ENCODE peak calls at places on chromosomes 12 and 14, in seven cellular contexts. One of them, this sample, is unnamed.

GRCh38 chr12:119274636-119275065 is 59.9 kb upstream of the CCDC60 start:
- DNase-seq in AG09319: no peak
- DNase-seq in CD8-positive, alpha-beta T cell: no peak
- DNase-seq in fibroblast of mammary gland: no peak
- DNase-seq in fibroblast of villous mesenchyme: no peak
- DNase-seq in dorsolateral prefrontal cortex: no peak
- DNase-seq in foreskin fibroblast: no peak
- DNase-seq in this sample: no peak

GRCh38 chr14:64463198-64463597 is 2.1 kb upstream of the AKAP5 start:
- DNase-seq in AG09319: no peak
- DNase-seq in CD8-positive, alpha-beta T cell: no peak
- DNase-seq in fibroblast of mammary gland: no peak
- DNase-seq in fibroblast of villous mesenchyme: no peak
- DNase-seq in dorsolateral prefrontal cortex: no peak
- DNase-seq in foreskin fibroblast: no peak
- DNase-seq in this sample: no peak

GRCh38 chr12:131916306-131917138 is 12.6 kb upstream of the PUS1 start:
- DNase-seq in AG09319: no peak
- DNase-seq in CD8-positive, alpha-beta T cell: no peak
- DNase-seq in fibroblast of mammary gland: no peak
- DNase-seq in fibroblast of villous mesenchyme: no peak
- DNase-seq in dorsolateral prefrontal cortex: no peak
- DNase-seq in foreskin fibroblast: no peak
- DNase-seq in this sample: no peak

GRCh38 chr14:101925152-101925551 is 39.2 kb upstream of the DYNC1H1 start:
- DNase-seq in AG09319: no peak
- DNase-seq in CD8-positive, alpha-beta T cell: no peak
- DNase-seq in fibroblast of mammary gland: no peak
- DNase-seq in fibroblast of villous mesenchyme: no peak
- DNase-seq in dorsolateral prefrontal cortex: no peak
- DNase-seq in foreskin fibroblast: no peak
- DNase-seq in this sample: no peak

GRCh38 chr12:67002711-67003110 is 266.4 kb upstream of the CAND1 start:
- DNase-seq in AG09319: no peak
- DNase-seq in CD8-positive, alpha-beta T cell: no peak
- DNase-seq in fibroblast of mammary gland: no peak
- DNase-seq in fibroblast of villous mesenchyme: no peak
- DNase-seq in dorsolateral prefrontal cortex: no peak
- DNase-seq in foreskin fibroblast: no peak
- DNase-seq in this sample: no peak

GRCh38 chr12:124428136-124428791 is 133.4 kb downstream of the RFLNA start:
- DNase-seq in AG09319: no peak
- DNase-seq in CD8-positive, alpha-beta T cell: no peak
- DNase-seq in fibroblast of mammary gland: peak
- DNase-seq in fibroblast of villous mesenchyme: peak
- DNase-seq in dorsolateral prefrontal cortex: no peak
- DNase-seq in foreskin fibroblast: peak
- DNase-seq in this sample: peak

GRCh38 chr14:92613008-92613658 is 99.6 kb downstream of the RIN3 start:
- DNase-seq in AG09319: no peak
- DNase-seq in CD8-positive, alpha-beta T cell: peak
- DNase-seq in fibroblast of mammary gland: no peak
- DNase-seq in fibroblast of villous mesenchyme: peak
- DNase-seq in dorsolateral prefrontal cortex: no peak
- DNase-seq in foreskin fibroblast: no peak
- DNase-seq in this sample: peak

GRCh38 chr14:81400852-81401251 is 728 bp upstream of the STON2 start:
- DNase-seq in AG09319: peak
- DNase-seq in CD8-positive, alpha-beta T cell: no peak
- DNase-seq in fibroblast of mammary gland: peak
- DNase-seq in fibroblast of villous mesenchyme: peak
- DNase-seq in dorsolateral prefrontal cortex: no peak
- DNase-seq in foreskin fibroblast: peak
- DNase-seq in this sample: peak

GRCh38 chr12:46264057-46264456 is 4.8 kb downstream of the SLC38A1 start:
- DNase-seq in AG09319: no peak
- DNase-seq in CD8-positive, alpha-beta T cell: no peak
- DNase-seq in fibroblast of mammary gland: peak
- DNase-seq in fibroblast of villous mesenchyme: no peak
- DNase-seq in dorsolateral prefrontal cortex: no peak
- DNase-seq in foreskin fibroblast: no peak
- DNase-seq in this sample: peak

GRCh38 chr12:57401165-57401564 is 29.7 kb downstream of the R3HDM2 start:
- DNase-seq in AG09319: no peak
- DNase-seq in CD8-positive, alpha-beta T cell: no peak
- DNase-seq in fibroblast of mammary gland: no peak
- DNase-seq in fibroblast of villous mesenchyme: no peak
- DNase-seq in dorsolateral prefrontal cortex: no peak
- DNase-seq in foreskin fibroblast: no peak
- DNase-seq in this sample: no peak

GRCh38 chr14:69499436-69499835 is 14.9 kb downstream of the PLEKHD1 start:
- DNase-seq in AG09319: no peak
- DNase-seq in CD8-positive, alpha-beta T cell: no peak
- DNase-seq in fibroblast of mammary gland: no peak
- DNase-seq in fibroblast of villous mesenchyme: no peak
- DNase-seq in dorsolateral prefrontal cortex: no peak
- DNase-seq in foreskin fibroblast: no peak
- DNase-seq in this sample: no peak

GRCh38 chr12:68733661-68734071 is 12.3 kb upstream of the SLC35E3 start:
- DNase-seq in AG09319: peak
- DNase-seq in CD8-positive, alpha-beta T cell: no peak
- DNase-seq in fibroblast of mammary gland: peak
- DNase-seq in fibroblast of villous mesenchyme: peak
- DNase-seq in dorsolateral prefrontal cortex: no peak
- DNase-seq in foreskin fibroblast: peak
- DNase-seq in this sample: peak

GRCh38 chr14:64581817-64582216 is 32.1 kb downstream of the PPP1R36 start:
- DNase-seq in AG09319: no peak
- DNase-seq in CD8-positive, alpha-beta T cell: no peak
- DNase-seq in fibroblast of mammary gland: no peak
- DNase-seq in fibroblast of villous mesenchyme: no peak
- DNase-seq in dorsolateral prefrontal cortex: no peak
- DNase-seq in foreskin fibroblast: no peak
- DNase-seq in this sample: no peak

GRCh38 chr14:50381823-50382287 is 14.8 kb downstream of the CDKL1 start:
- DNase-seq in AG09319: no peak
- DNase-seq in CD8-positive, alpha-beta T cell: no peak
- DNase-seq in fibroblast of mammary gland: no peak
- DNase-seq in fibroblast of villous mesenchyme: no peak
- DNase-seq in dorsolateral prefrontal cortex: no peak
- DNase-seq in foreskin fibroblast: no peak
- DNase-seq in this sample: no peak

GRCh38 chr14:29896354-29896768 is 31.3 kb downstream of the PRKD1 start:
- DNase-seq in AG09319: no peak
- DNase-seq in CD8-positive, alpha-beta T cell: no peak
- DNase-seq in fibroblast of mammary gland: no peak
- DNase-seq in fibroblast of villous mesenchyme: no peak
- DNase-seq in dorsolateral prefrontal cortex: no peak
- DNase-seq in foreskin fibroblast: no peak
- DNase-seq in this sample: no peak

GRCh38 chr12:52151153-52151858 is 40.5 kb downstream of the KRT80 start:
- DNase-seq in AG09319: no peak
- DNase-seq in CD8-positive, alpha-beta T cell: no peak
- DNase-seq in fibroblast of mammary gland: no peak
- DNase-seq in fibroblast of villous mesenchyme: no peak
- DNase-seq in dorsolateral prefrontal cortex: no peak
- DNase-seq in foreskin fibroblast: no peak
- DNase-seq in this sample: no peak

GRCh38 chr12:122846622-122847515 is 11.6 kb downstream of the HIP1R start:
- DNase-seq in AG09319: no peak
- DNase-seq in CD8-positive, alpha-beta T cell: no peak
- DNase-seq in fibroblast of mammary gland: no peak
- DNase-seq in fibroblast of villous mesenchyme: no peak
- DNase-seq in dorsolateral prefrontal cortex: no peak
- DNase-seq in foreskin fibroblast: no peak
- DNase-seq in this sample: no peak

GRCh38 chr14:75822522-75823288 is 159.1 kb downstream of the TGFB3 start:
- DNase-seq in AG09319: no peak
- DNase-seq in CD8-positive, alpha-beta T cell: no peak
- DNase-seq in fibroblast of mammary gland: peak
- DNase-seq in fibroblast of villous mesenchyme: peak
- DNase-seq in dorsolateral prefrontal cortex: no peak
- DNase-seq in foreskin fibroblast: peak
- DNase-seq in this sample: peak

GRCh38 chr12:6425588-6426531 is 18.9 kb upstream of the CD27 start:
- DNase-seq in AG09319: no peak
- DNase-seq in CD8-positive, alpha-beta T cell: no peak
- DNase-seq in fibroblast of mammary gland: peak
- DNase-seq in fibroblast of villous mesenchyme: no peak
- DNase-seq in dorsolateral prefrontal cortex: peak
- DNase-seq in foreskin fibroblast: no peak
- DNase-seq in this sample: no peak

GRCh38 chr14:100649173-100649519 is 61.9 kb upstream of the BEGAIN start:
- DNase-seq in AG09319: no peak
- DNase-seq in CD8-positive, alpha-beta T cell: no peak
- DNase-seq in fibroblast of mammary gland: peak
- DNase-seq in fibroblast of villous mesenchyme: peak
- DNase-seq in dorsolateral prefrontal cortex: no peak
- DNase-seq in foreskin fibroblast: peak
- DNase-seq in this sample: peak

GRCh38 chr14:68695326-68695768 is 97.5 kb downstream of the ZFP36L1 start:
- DNase-seq in AG09319: peak
- DNase-seq in CD8-positive, alpha-beta T cell: no peak
- DNase-seq in fibroblast of mammary gland: peak
- DNase-seq in fibroblast of villous mesenchyme: peak
- DNase-seq in dorsolateral prefrontal cortex: no peak
- DNase-seq in foreskin fibroblast: peak
- DNase-seq in this sample: peak

GRCh38 chr14:106802413-106803364 is 1276.3 kb downstream of the TMEM121 start:
- DNase-seq in AG09319: no peak
- DNase-seq in CD8-positive, alpha-beta T cell: no peak
- DNase-seq in fibroblast of mammary gland: no peak
- DNase-seq in fibroblast of villous mesenchyme: no peak
- DNase-seq in dorsolateral prefrontal cortex: no peak
- DNase-seq in foreskin fibroblast: no peak
- DNase-seq in this sample: no peak

GRCh38 chr12:85468356-85469157 is 188.5 kb downstream of the ALX1 start:
- DNase-seq in AG09319: peak
- DNase-seq in CD8-positive, alpha-beta T cell: no peak
- DNase-seq in fibroblast of mammary gland: peak
- DNase-seq in fibroblast of villous mesenchyme: peak
- DNase-seq in dorsolateral prefrontal cortex: no peak
- DNase-seq in foreskin fibroblast: peak
- DNase-seq in this sample: peak

GRCh38 chr12:45726594-45727300 is 2.8 kb upstream of the ARID2 start:
- DNase-seq in AG09319: no peak
- DNase-seq in CD8-positive, alpha-beta T cell: peak
- DNase-seq in fibroblast of mammary gland: peak
- DNase-seq in fibroblast of villous mesenchyme: peak
- DNase-seq in dorsolateral prefrontal cortex: peak
- DNase-seq in foreskin fibroblast: no peak
- DNase-seq in this sample: peak

GRCh38 chr14:55133416-55133815 is 4.4 kb downstream of the LGALS3 start:
- DNase-seq in AG09319: no peak
- DNase-seq in CD8-positive, alpha-beta T cell: no peak
- DNase-seq in fibroblast of mammary gland: peak
- DNase-seq in fibroblast of villous mesenchyme: no peak
- DNase-seq in dorsolateral prefrontal cortex: no peak
- DNase-seq in foreskin fibroblast: peak
- DNase-seq in this sample: no peak

GRCh38 chr14:55129428-55130193 is 559 bp downstream of the LGALS3 start:
- DNase-seq in AG09319: no peak
- DNase-seq in CD8-positive, alpha-beta T cell: peak
- DNase-seq in fibroblast of mammary gland: peak
- DNase-seq in fibroblast of villous mesenchyme: peak
- DNase-seq in dorsolateral prefrontal cortex: no peak
- DNase-seq in foreskin fibroblast: peak
- DNase-seq in this sample: peak

GRCh38 chr14:55129086-55129427 is at the start of gene LGALS3:
- DNase-seq in AG09319: no peak
- DNase-seq in CD8-positive, alpha-beta T cell: peak
- DNase-seq in fibroblast of mammary gland: peak
- DNase-seq in fibroblast of villous mesenchyme: peak
- DNase-seq in dorsolateral prefrontal cortex: no peak
- DNase-seq in foreskin fibroblast: peak
- DNase-seq in this sample: no peak

GRCh38 chr14:55130194-55130550 is 1.1 kb downstream of the LGALS3 start:
- DNase-seq in AG09319: no peak
- DNase-seq in CD8-positive, alpha-beta T cell: no peak
- DNase-seq in fibroblast of mammary gland: peak
- DNase-seq in fibroblast of villous mesenchyme: peak
- DNase-seq in dorsolateral prefrontal cortex: no peak
- DNase-seq in foreskin fibroblast: no peak
- DNase-seq in this sample: no peak

DNA sequence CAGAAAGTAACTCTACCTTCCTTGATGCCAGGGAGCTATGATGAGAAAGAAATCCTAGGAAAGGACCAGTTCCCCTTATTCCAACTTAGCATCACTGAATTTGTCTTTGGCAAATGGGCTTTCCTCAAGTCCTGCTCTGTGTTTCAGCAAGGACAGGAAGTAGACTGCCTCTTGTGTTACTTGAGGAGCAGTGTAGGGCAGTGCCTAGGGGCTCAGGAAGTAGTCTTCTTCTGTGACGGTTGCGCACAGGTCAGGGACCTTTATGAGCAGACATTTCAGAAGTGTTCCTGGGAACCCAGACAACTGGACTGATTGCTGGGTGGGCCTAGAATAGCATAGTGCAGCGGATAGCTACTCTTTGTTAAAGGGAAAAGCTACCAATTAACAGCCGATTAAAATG is 2.7 kb downstream of the LGALS3 start:
- DNase-seq in AG09319: no peak
- DNase-seq in CD8-positive, alpha-beta T cell: no peak
- DNase-seq in fibroblast of mammary gland: peak
- DNase-seq in fibroblast of villous mesenchyme: peak
- DNase-seq in dorsolateral prefrontal cortex: no peak
- DNase-seq in foreskin fibroblast: no peak
- DNase-seq in this sample: no peak
- TF ChIP-seq CTCF in AG09319: peak
- TF ChIP-seq CTCF in CD8-positive, alpha-beta T cell: no peak
- TF ChIP-seq CTCF in fibroblast of mammary gland: peak
- TF ChIP-seq CTCF in fibroblast of villous mesenchyme: no peak
- TF ChIP-seq CTCF in dorsolateral prefrontal cortex: no peak
- TF ChIP-seq CTCF in foreskin fibroblast: no peak
- TF ChIP-seq CTCF in this sample: no peak

GRCh38 chr12:92431146-92431545 is 271.6 kb upstream of the PLEKHG7 start:
- DNase-seq in AG09319: no peak
- DNase-seq in CD8-positive, alpha-beta T cell: peak
- DNase-seq in fibroblast of mammary gland: no peak
- DNase-seq in fibroblast of villous mesenchyme: no peak
- DNase-seq in dorsolateral prefrontal cortex: no peak
- DNase-seq in foreskin fibroblast: no peak
- DNase-seq in this sample: no peak
- TF ChIP-seq CTCF in AG09319: no peak
- TF ChIP-seq CTCF in CD8-positive, alpha-beta T cell: no peak
- TF ChIP-seq CTCF in fibroblast of mammary gland: no peak
- TF ChIP-seq CTCF in fibroblast of villous mesenchyme: no peak
- TF ChIP-seq CTCF in dorsolateral prefrontal cortex: no peak
- TF ChIP-seq CTCF in foreskin fibroblast: no peak
- TF ChIP-seq CTCF in this sample: no peak

GRCh38 chr12:89701606-89702206 is 6.9 kb downstream of the ATP2B1 start:
- DNase-seq in AG09319: no peak
- DNase-seq in CD8-positive, alpha-beta T cell: no peak
- DNase-seq in fibroblast of mammary gland: no peak
- DNase-seq in fibroblast of villous mesenchyme: no peak
- DNase-seq in dorsolateral prefrontal cortex: no peak
- DNase-seq in foreskin fibroblast: no peak
- DNase-seq in this sample: no peak
- TF ChIP-seq CTCF in AG09319: no peak
- TF ChIP-seq CTCF in CD8-positive, alpha-beta T cell: no peak
- TF ChIP-seq CTCF in fibroblast of mammary gland: no peak
- TF ChIP-seq CTCF in fibroblast of villous mesenchyme: no peak
- TF ChIP-seq CTCF in dorsolateral prefrontal cortex: no peak
- TF ChIP-seq CTCF in foreskin fibroblast: no peak
- TF ChIP-seq CTCF in this sample: no peak

GRCh38 chr12:76180401-76181277 is 96.2 kb upstream of the NAP1L1 start:
- DNase-seq in AG09319: no peak
- DNase-seq in CD8-positive, alpha-beta T cell: no peak
- DNase-seq in fibroblast of mammary gland: no peak
- DNase-seq in fibroblast of villous mesenchyme: no peak
- DNase-seq in dorsolateral prefrontal cortex: no peak
- DNase-seq in foreskin fibroblast: no peak
- DNase-seq in this sample: no peak
- TF ChIP-seq CTCF in AG09319: no peak
- TF ChIP-seq CTCF in CD8-positive, alpha-beta T cell: no peak
- TF ChIP-seq CTCF in fibroblast of mammary gland: no peak
- TF ChIP-seq CTCF in fibroblast of villous mesenchyme: no peak
- TF ChIP-seq CTCF in dorsolateral prefrontal cortex: no peak
- TF ChIP-seq CTCF in foreskin fibroblast: no peak
- TF ChIP-seq CTCF in this sample: no peak